ENCODE peak calls at places on chromosomes 13 and 19, in four cellular contexts. B is lower lobe of right lung; U is A673; Q is effector memory CD4-positive, alpha-beta T cell. W is an unnamed sample. For H3K9me3, the result is how much of the 10 kb centered on the place peaks cover.

GRCh38 chr13:28622286-28622685 is 36.6 kb upstream of the POMP start:
- DNase-seq in B (peak), U (no peak), Q (no peak), W (no peak)

GRCh38 chr13:63436288-63436687 is 2020.6 kb upstream of the PCDH20 start:
- DNase-seq in U (no peak), Q (no peak), B (no peak), W (no peak)

GRCh38 chr19:13164370-13165090 is 14.3 kb downstream of the IER2 start:
- DNase-seq in Q (peak), U (peak), B (peak), W (peak)

GRCh38 chr13:31005066-31005465 is 72.6 kb downstream of the TEX26 start:
- DNase-seq in U (no peak), Q (no peak), B (no peak), W (no peak)

GRCh38 chr19:15828121-15828620 is 12.7 kb upstream of the OR10H1 start:
- DNase-seq in U (no peak), B (no peak), Q (no peak), W (no peak)

GRCh38 chr13:110062077-110062776 is 244.7 kb downstream of the COL4A1 start:
- DNase-seq in B (no peak), Q (no peak), U (no peak), W (no peak)

GRCh38 chr19:30719189-30719990 is 347.2 kb downstream of the ZNF536 start:
- DNase-seq in Q (no peak), U (peak), B (peak), W (no peak)

GRCh38 chr13:113001251-113002140 is 32.5 kb downstream of the MCF2L start:
- DNase-seq in U (peak), B (peak), Q (no peak), W (no peak)

GRCh38 chr13:109700176-109700575 is 86.2 kb downstream of the IRS2 start:
- DNase-seq in B (peak), Q (no peak), U (peak), W (no peak)

GRCh38 chr13:91375119-91375729 is 23.2 kb upstream of the GPC5 start:
- DNase-seq in U (peak), Q (no peak), B (no peak), W (no peak)

GRCh38 chr13:101149735-101150380 is 266.4 kb downstream of the NALCN start:
- DNase-seq in U (peak), Q (no peak), B (no peak), W (no peak)

GRCh38 chr13:114102521-114103288 is 29.7 kb downstream of the RASA3 start:
- DNase-seq in B (peak), U (no peak), Q (no peak), W (no peak)

GRCh38 chr19:13692096-13692495 is 72.2 kb upstream of the MRI1 start:
- DNase-seq in Q (no peak), U (no peak), B (no peak), W (no peak)

GRCh38 chr13:46211521-46212351 is at the start of gene LRRC63:
- DNase-seq in Q (peak), U (peak), B (peak), W (peak)

GRCh38 chr13:107422421-107422820 is 792.9 kb downstream of the LIG4 start:
- DNase-seq in Q (no peak), B (no peak), U (no peak), W (no peak)

GRCh38 chr13:110354715-110355473 is 47.8 kb downstream of the COL4A2 start:
- DNase-seq in Q (no peak), U (no peak), B (no peak), W (no peak)

GRCh38 chr13:102392810-102393209 is 9.0 kb downstream of the FGF14 start:
- DNase-seq in B (no peak), Q (no peak), U (no peak), W (no peak)

GRCh38 chr13:64928704-64929499 is 2301.2 kb downstream of the PCDH9 start:
- DNase-seq in U (peak), Q (no peak), B (no peak), W (no peak)

GRCh38 chr13:102089177-102089576 is 312.7 kb downstream of the FGF14 start:
- DNase-seq in Q (no peak), U (peak), B (no peak), W (no peak)

GRCh38 chr13:97266328-97266727 is 44.2 kb downstream of the MBNL2 start:
- DNase-seq in Q (no peak), B (peak), U (peak), W (no peak)

GRCh38 chr19:19056636-19057275 is 7.0 kb upstream of the SLC25A42 start:
- DNase-seq in U (no peak), B (no peak), Q (no peak), W (no peak)

GRCh38 chr13:111397202-111397880 is 76.9 kb downstream of the TEX29 start:
- DNase-seq in U (no peak), Q (no peak), B (no peak), W (no peak)

GRCh38 chr13:47794963-47795362 is 206.1 kb downstream of the SUCLA2 start:
- DNase-seq in B (no peak), U (peak), Q (no peak), W (no peak)

GRCh38 chr19:4933528-4933927 is 24.2 kb downstream of the UHRF1 start:
- DNase-seq in U (no peak), B (no peak), Q (no peak), W (no peak)

GRCh38 chr19:1810439-1811160 is 1.5 kb downstream of the ATP8B3 start:
- DNase-seq in Q (no peak), B (no peak), U (no peak), W (no peak)

GRCh38 chr13:73695325-73695724 is 438.9 kb downstream of the KLF12 start:
- DNase-seq in B (no peak), Q (no peak), U (no peak), W (no peak)

GRCh38 chr13:99655351-99656091 is 154.2 kb downstream of the TM9SF2 start:
- DNase-seq in U (no peak), B (no peak), Q (peak), W (no peak)

GRCh38 chr19:17952041-17952976 is 14.6 kb upstream of the KCNN1 start:
- DNase-seq in U (no peak), Q (no peak), B (no peak), W (no peak)

GRCh38 chr13:112881656-112882554 is 87.1 kb upstream of the MCF2L start:
- DNase-seq in U (no peak), B (peak), Q (no peak), W (no peak)

GRCh38 chr13:66933994-66934393 is 296.1 kb downstream of the PCDH9 start:
- DNase-seq in Q (no peak), U (no peak), B (no peak), W (no peak)

GRCh38 chr19:11649941-11650340 is 52.7 kb downstream of the ZNF627 start:
- DNase-seq in B (no peak), U (no peak), Q (no peak), W (no peak)
- H3K9me3 ChIP-seq in B (under half), U (under half), Q (under half), W (under half)

DNA sequence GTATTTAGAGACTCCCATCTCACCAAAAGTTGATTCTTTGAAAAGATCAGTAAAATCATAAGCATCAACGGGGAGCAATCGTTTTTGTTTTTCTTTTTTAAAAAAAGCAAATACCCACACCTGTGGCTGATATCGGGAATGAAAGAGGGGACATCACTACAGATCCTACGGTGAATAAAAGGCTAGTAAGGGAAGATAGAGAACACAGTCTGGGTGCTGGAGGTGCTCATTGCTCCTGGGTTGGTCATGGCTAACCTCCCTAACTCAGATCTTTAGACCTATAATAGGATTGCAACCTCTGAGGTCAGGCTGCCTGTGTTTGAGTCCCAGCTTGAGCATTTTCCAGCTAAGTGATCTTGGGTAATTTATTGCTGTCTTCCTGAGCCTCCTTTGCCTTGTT is 1.1 kb downstream of the EHD2 start:
- DNase-seq in B (no peak), U (no peak), Q (no peak), W (no peak)
- H3K9me3 ChIP-seq in B (under half), U (under half), Q (under half), W (under half)

DNA sequence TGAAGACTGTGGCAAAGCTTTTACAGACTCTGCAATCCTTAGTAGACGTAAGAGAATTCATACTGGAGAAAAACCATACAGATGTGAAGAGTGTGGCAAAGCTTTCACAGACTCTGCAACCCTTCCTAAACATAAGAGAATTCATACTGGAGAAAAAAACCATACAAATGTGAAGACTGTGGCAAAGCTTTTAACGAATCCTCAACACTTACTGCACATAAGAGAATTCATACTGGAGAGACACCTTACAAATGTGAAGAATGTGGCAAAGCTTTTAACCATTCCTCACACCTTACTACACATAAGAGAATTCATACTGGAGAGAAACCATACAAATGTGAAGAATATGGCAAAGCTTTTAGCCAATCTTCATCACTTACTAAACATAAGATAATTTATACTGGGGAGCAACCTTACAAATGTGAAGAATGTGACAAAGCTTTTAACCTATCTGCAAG is 50.1 kb upstream of the ZNF98 start:
- DNase-seq in U (no peak), Q (no peak), B (no peak), W (no peak)
- H3K9me3 ChIP-seq in U (half or more), Q (under half), B (half or more), W (under half)

DNA sequence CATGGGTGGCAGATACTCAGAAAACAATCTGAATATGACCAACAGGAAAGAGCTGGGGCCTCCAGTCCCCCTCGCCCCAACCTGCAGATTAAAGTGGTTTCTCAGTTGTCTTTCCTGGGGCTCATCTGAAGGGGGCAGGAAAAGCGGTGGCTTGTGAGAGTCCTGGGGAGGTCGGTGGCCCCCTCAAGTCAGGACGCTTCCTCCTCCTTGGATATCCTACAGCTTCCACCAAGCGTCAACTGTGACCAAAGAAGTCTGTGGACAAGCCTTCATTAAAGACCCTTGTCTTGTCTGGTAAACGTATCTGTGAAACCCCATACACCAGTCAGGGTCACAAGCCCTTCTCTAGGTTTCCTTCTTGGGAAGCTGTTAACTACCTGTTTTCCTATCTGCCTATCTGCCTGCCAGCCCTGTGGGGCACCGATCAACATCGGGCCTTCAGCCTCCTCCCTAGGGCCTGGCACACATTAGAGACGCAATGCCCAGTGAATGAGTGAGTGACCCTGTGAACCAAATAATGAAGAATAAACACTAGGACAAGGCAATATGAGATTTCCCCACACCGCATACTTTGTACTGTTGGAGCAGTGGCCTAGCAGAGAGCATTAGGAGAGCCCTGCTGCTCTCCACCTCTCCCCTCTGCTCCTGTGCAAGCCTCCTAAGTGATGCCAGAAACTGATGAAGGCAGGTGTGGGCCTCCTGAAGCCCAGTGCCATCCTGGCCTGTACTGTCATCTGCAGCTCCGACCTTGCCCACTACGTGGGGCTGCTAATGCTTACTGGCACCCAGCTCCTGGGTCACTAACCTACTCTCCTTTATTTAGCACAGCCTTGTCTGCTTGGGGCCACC is 1317.8 kb downstream of the UQCRFS1 start:
- DNase-seq in B (no peak), U (no peak), Q (no peak), W (no peak)
- H3K9me3 ChIP-seq in B (under half), U (under half), Q (under half), W (under half)

GRCh38 chr19:52115526-52116053 is 20.0 kb upstream of the ZNF841 start:
- DNase-seq in U (no peak), Q (no peak), B (no peak), W (no peak)

GRCh38 chr19:52114691-52115090 is 19.1 kb upstream of the ZNF841 start:
- DNase-seq in B (no peak), U (no peak), Q (no peak), W (no peak)

GRCh38 chr19:52110780-52111179 is 15.2 kb upstream of the ZNF841 start:
- DNase-seq in B (no peak), Q (no peak), U (no peak), W (no peak)

DNA sequence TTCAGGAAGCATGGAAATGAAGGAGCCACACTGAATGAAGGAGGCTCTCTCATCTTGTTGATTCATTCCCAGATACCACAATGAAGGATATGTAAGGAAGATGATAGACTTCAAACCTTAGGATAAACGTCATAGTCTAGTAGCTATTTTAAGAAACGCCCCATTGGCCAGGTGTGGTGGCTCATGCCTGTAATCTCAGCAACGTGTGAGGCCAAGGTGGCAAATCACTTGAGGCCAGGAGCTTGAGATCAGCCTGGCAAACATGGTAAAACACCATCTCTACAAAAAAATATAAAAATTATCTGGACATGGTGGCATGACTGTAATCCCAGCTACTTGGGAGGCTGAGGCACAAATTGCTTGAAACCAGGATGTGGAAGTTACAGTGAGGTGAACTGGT is 17.1 kb upstream of the ZNF841 start:
- DNase-seq in Q (no peak), B (no peak), U (no peak), W (no peak)
- H3K9me3 ChIP-seq in Q (half or more), B (half or more), U (half or more), W (half or more)

GRCh38 chr19:6720369-6721112 is at the start of gene C3:
- DNase-seq in B (peak), Q (no peak), U (no peak), W (no peak)
- H3K9me3 ChIP-seq in B (under half), Q (under half), U (under half), W (under half)

DNA sequence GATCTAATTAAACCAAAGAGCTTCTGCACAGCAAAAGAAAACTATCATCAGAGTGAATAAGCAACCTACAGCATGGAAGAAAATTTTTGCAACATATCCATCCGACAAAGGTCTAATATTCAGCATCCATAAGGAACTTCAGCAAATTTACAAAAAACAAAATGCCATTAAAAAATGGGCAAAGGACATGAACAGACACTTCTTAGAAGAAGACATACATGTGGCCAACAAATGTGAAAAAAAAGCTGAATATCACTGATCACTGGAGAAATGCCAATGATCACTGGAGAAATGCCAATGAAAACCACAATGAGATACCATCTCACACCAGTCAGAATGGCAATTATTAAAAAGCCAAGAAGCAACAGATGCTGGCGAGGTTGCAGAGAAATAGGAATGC is 32.5 kb downstream of the ZNF582 start:
- DNase-seq in B (no peak), U (no peak), Q (no peak), W (no peak)
- H3K9me3 ChIP-seq in B (under half), U (under half), Q (under half), W (under half)

DNA sequence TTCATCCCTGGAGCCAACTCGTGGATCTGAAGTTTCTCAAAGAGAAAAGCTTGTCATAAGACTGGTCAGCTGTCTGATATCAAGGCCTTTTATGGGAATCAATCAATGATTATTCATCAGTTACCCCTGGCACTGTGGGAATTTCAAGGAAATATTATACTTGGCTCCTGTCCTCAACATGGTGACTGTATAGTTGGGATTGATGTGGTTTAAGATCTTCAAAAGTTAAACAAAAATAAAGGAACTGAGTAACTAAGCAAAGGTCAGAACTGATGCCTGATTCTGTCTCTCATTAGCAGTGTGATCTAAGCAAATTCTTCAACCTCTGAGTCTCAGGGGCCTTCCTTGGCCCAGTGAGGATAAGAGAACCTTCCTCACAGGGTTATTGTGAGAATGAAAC is 22.2 kb upstream of the SERPINE3 start:
- DNase-seq in B (no peak), U (no peak), Q (no peak), W (no peak)
- H3K9me3 ChIP-seq in B (under half), U (under half), Q (under half), W (under half)

DNA sequence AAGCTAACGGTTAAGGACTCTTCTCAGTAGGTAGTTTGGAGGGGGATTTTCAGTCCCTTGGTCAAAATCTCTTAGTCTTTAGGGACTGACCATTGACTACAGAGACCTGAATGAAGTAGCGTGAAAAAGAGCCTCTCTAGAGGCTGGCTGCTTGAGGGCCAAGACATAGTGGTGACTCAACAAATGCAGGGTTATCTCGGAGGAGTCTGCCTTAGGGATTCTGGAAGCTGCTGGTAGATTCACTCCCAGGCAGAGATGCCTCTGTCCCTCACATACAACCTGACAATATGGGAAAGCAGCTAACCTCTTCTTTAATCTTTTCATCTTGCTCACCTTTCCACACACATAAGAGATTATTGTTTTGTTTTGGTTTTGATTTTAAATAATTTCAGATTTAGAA is 5.1 kb downstream of the ZNF793 start:
- DNase-seq in U (no peak), B (no peak), Q (no peak), W (no peak)
- H3K9me3 ChIP-seq in U (under half), B (under half), Q (under half), W (under half)